ENCODE peak calls at places on chromosomes 4 and X, in ten cellular contexts. B is NAMALWA; R is stimulated activated naive CD4-positive, alpha-beta T cell; S is HFF-Myc; H is NCI-H748 treated with DMSO at 0.1 percent for 48 hours; C is fibroblast of pulmonary artery; J is activated T-cell treated with anti-CD3 and anti-CD28 coated beads for 24 hours; Y is H54; V is mesenchymal stem cell; I is ureter. A is an unnamed sample.

GRCh38 chr4:3371581-3372001 is 70.2 kb upstream of the HGFAC start:
- DNase-seq in B (no peak), R (no peak), S (no peak), H (no peak), C (peak), J (no peak), Y (no peak), V (peak), I (no peak), A (no peak)

GRCh38 chr4:63226236-63226635 is 1183.0 kb downstream of the TECRL start:
- DNase-seq in B (no peak), R (no peak), S (no peak), H (no peak), C (no peak), J (no peak), Y (no peak), V (no peak), I (no peak), A (no peak)

GRCh38 chr4:81486502-81486901 is 14.8 kb upstream of the RASGEF1B start:
- DNase-seq in B (no peak), R (no peak), S (no peak), H (no peak), C (no peak), J (no peak), Y (no peak), V (no peak), I (no peak), A (no peak)

GRCh38 chrX:136346506-136346905 is 45.7 kb downstream of the ADGRG4 start:
- DNase-seq in B (no peak), R (no peak), S (no peak), H (no peak), C (no peak), J (no peak), Y (no peak), V (no peak), I (no peak), A (no peak)

GRCh38 chr4:138897818-138898226 is 117.8 kb upstream of the NOCT start:
- DNase-seq in B (no peak), R (no peak), S (peak), H (peak), C (peak), J (no peak), Y (peak), V (peak), I (no peak), A (peak)

GRCh38 chrX:18997916-18998315 is 14.0 kb upstream of the PHKA2 start:
- DNase-seq in B (no peak), R (no peak), S (no peak), H (no peak), C (no peak), J (no peak), Y (no peak), V (peak), I (no peak), A (no peak)

GRCh38 chrX:6891404-6891803 is 256.1 kb upstream of the STS start:
- DNase-seq in B (no peak), R (no peak), S (no peak), H (no peak), C (no peak), J (no peak), Y (no peak), V (no peak), I (no peak), A (no peak)

GRCh38 chr4:2930821-2931764 is 32.1 kb downstream of the NOP14 start:
- DNase-seq in B (no peak), R (no peak), S (no peak), H (no peak), C (no peak), J (no peak), Y (no peak), V (no peak), I (peak), A (no peak)

GRCh38 chr4:163398238-163398637 is 54.5 kb downstream of the NPY5R start:
- DNase-seq in B (no peak), R (no peak), S (no peak), H (no peak), C (no peak), J (no peak), Y (no peak), V (no peak), I (no peak), A (no peak)

GRCh38 chr4:3708103-3708510 is 58.1 kb upstream of the ADRA2C start:
- DNase-seq in B (no peak), R (no peak), S (peak), H (no peak), C (no peak), J (no peak), Y (no peak), V (no peak), I (no peak), A (peak)

GRCh38 chr4:40662962-40663604 is 33.4 kb upstream of the RBM47 start:
- DNase-seq in B (no peak), R (no peak), S (no peak), H (peak), C (peak), J (no peak), Y (peak), V (peak), I (no peak), A (peak)

GRCh38 chr4:24067781-24068193 is 177.9 kb upstream of the PPARGC1A start:
- DNase-seq in B (no peak), R (no peak), S (peak), H (no peak), C (peak), J (no peak), Y (peak), V (peak), I (no peak), A (peak)

GRCh38 chr4:47215759-47216158 is 184.4 kb downstream of the GABRB1 start:
- DNase-seq in B (no peak), R (no peak), S (no peak), H (no peak), C (no peak), J (no peak), Y (no peak), V (no peak), I (no peak), A (no peak)

GRCh38 chr4:118225521-118225920 is 127.3 kb downstream of the PRSS12 start:
- DNase-seq in B (no peak), R (no peak), S (peak), H (no peak), C (no peak), J (no peak), Y (no peak), V (no peak), I (no peak), A (no peak)

GRCh38 chrX:31590581-31591113 is 518.8 kb upstream of the FTHL17 start:
- DNase-seq in B (no peak), R (no peak), S (peak), H (no peak), C (peak), J (no peak), Y (no peak), V (peak), I (no peak), A (peak)

GRCh38 chrX:112851161-112851779 is 10.6 kb upstream of the AMOT start:
- DNase-seq in B (no peak), R (no peak), S (no peak), H (no peak), C (no peak), J (no peak), Y (no peak), V (no peak), I (no peak), A (no peak)

GRCh38 chrX:41906515-41907165 is 16.7 kb downstream of the CASK start:
- DNase-seq in B (no peak), R (no peak), S (no peak), H (no peak), C (peak), J (no peak), Y (no peak), V (no peak), I (no peak), A (no peak)

GRCh38 chr4:77332696-77333270 is 175.8 kb downstream of the CCNG2 start:
- DNase-seq in B (no peak), R (no peak), S (peak), H (no peak), C (no peak), J (no peak), Y (no peak), V (no peak), I (no peak), A (no peak)

GRCh38 chr4:159366966-159367365 is 264.1 kb downstream of the RAPGEF2 start:
- DNase-seq in B (no peak), R (no peak), S (no peak), H (no peak), C (no peak), J (no peak), Y (no peak), V (no peak), I (no peak), A (no peak)

GRCh38 chrX:44036336-44036735 is 63.1 kb upstream of the NDP start:
- DNase-seq in B (no peak), R (no peak), S (no peak), H (no peak), C (peak), J (no peak), Y (no peak), V (peak), I (no peak), A (peak)

A was measured in brain microvascular endothelial cell.